ENCODE peak calls at places on chromosomes 7 and 10, in nine cellular contexts. X is A549; O is NK-92 treated with Interleukin-12 subunit alpha and Interleukin-12 subunit beta, amount 100 ng/mL, for 24 hours; A is activated CD4-positive, alpha-beta T cell treated with anti-CD3 and anti-CD28 coated beads for 24 hours; U is GM10248; B is EH; E is stimulated activated CD4-positive, alpha-beta T cell treated with anti-CD3 and anti-CD28 coated beads, Interleukin-4, amount 100 ng/mL, for 48 hours; I is testis; Y is lower lobe of right lung. K is an unnamed sample.

GRCh38 chr7:29637374-29637773 is 73.7 kb downstream of the PRR15 start:
- DNase-seq in X (no peak), O (no peak), A (no peak), U (no peak), B (no peak), E (no peak), I (no peak), Y (no peak), K (no peak)

GRCh38 chr7:38321515-38321944 is 48.1 kb upstream of the TARP start:
- DNase-seq in X (no peak), O (no peak), A (no peak), U (no peak), B (peak; percentile 90), E (no peak), I (no peak), Y (peak; percentile 75), K (no peak)

GRCh38 chr7:100159099-100159623 is 638 bp upstream of the TRAPPC14 start:
- DNase-seq in X (peak; percentile 41), O (no peak), A (no peak), U (no peak), B (no peak), E (no peak), I (no peak), Y (no peak), K (no peak)

GRCh38 chr10:31584098-31584631 is 265.1 kb downstream of the ZEB1 start:
- DNase-seq in X (no peak), O (no peak), A (no peak), U (no peak), B (no peak), E (no peak), I (no peak), Y (no peak), K (no peak)

GRCh38 chr7:32042900-32043299 is 27.3 kb downstream of the PDE1C start:
- DNase-seq in X (peak; percentile 66), O (no peak), A (no peak), U (no peak), B (no peak), E (no peak), I (no peak), Y (no peak), K (no peak)

GRCh38 chr10:17428616-17429097 is 25.7 kb downstream of the ST8SIA6 start:
- DNase-seq in X (no peak), O (peak; percentile 2), A (peak; percentile 25), U (no peak), B (no peak), E (peak; percentile 41), I (no peak), Y (no peak), K (no peak)

GRCh38 chr10:25675204-25675603 is 258.8 kb upstream of the MYO3A start:
- DNase-seq in X (no peak), O (no peak), A (no peak), U (no peak), B (no peak), E (no peak), I (no peak), Y (no peak), K (no peak)

GRCh38 chr7:25995893-25996529 is 156.0 kb upstream of the NFE2L3 start:
- DNase-seq in X (peak; percentile 12), O (no peak), A (no peak), U (no peak), B (no peak), E (no peak), I (no peak), Y (no peak), K (no peak)

GRCh38 chr10:31774291-31774900 is 154.2 kb downstream of the ARHGAP12 start:
- DNase-seq in X (no peak), O (no peak), A (no peak), U (no peak), B (peak; percentile 67), E (no peak), I (no peak), Y (no peak), K (no peak)

GRCh38 chr7:11458736-11459483 is 373.1 kb downstream of the THSD7A start:
- DNase-seq in X (peak; percentile 78), O (no peak), A (no peak), U (no peak), B (peak; percentile 11), E (no peak), I (no peak), Y (no peak), K (peak; percentile 42)

GRCh38 chr10:52742723-52743122 is 29.9 kb downstream of the MBL2 start:
- DNase-seq in X (no peak), O (no peak), A (no peak), U (no peak), B (no peak), E (no peak), I (no peak), Y (no peak), K (no peak)

GRCh38 chr10:81957976-81958375 is 83.0 kb downstream of the NRG3 start:
- DNase-seq in X (no peak), O (no peak), A (no peak), U (no peak), B (no peak), E (no peak), I (no peak), Y (no peak), K (no peak)

GRCh38 chr10:61957806-61958205 is 56.3 kb downstream of the ARID5B start:
- DNase-seq in X (no peak), O (no peak), A (no peak), U (no peak), B (no peak), E (no peak), I (no peak), Y (no peak), K (no peak)

GRCh38 chr7:50637725-50638643 is 72.8 kb upstream of the DDC start:
- DNase-seq in X (no peak), O (no peak), A (no peak), U (no peak), B (peak; percentile 82), E (no peak), I (no peak), Y (no peak), K (no peak)

GRCh38 chr10:113022265-113022664 is 72.2 kb downstream of the TCF7L2 start:
- DNase-seq in X (no peak), O (no peak), A (no peak), U (no peak), B (no peak), E (no peak), I (no peak), Y (no peak), K (no peak)

GRCh38 chr10:73910401-73910763 is 550 bp upstream of the PLAU start:
- DNase-seq in X (peak; percentile 48), O (no peak), A (no peak), U (peak; percentile 43), B (no peak), E (no peak), I (no peak), Y (no peak), K (no peak)

GRCh38 chr7:1081931-1082401 is 5.9 kb upstream of the GPER1 start:
- DNase-seq in X (no peak), O (no peak), A (no peak), U (no peak), B (peak; percentile 77), E (no peak), I (peak; percentile 40), Y (no peak), K (no peak)

GRCh38 chr7:114832906-114833595 is 88.8 kb upstream of the MDFIC start:
- DNase-seq in X (no peak), O (no peak), A (no peak), U (peak; percentile 31), B (no peak), E (no peak), I (no peak), Y (no peak), K (no peak)

GRCh38 chr10:71326464-71326881 is 7.4 kb downstream of the SLC29A3 start:
- DNase-seq in X (no peak), O (no peak), A (no peak), U (no peak), B (no peak), E (no peak), I (no peak), Y (no peak), K (no peak)

GRCh38 chr10:113681533-113682470 is 2.1 kb downstream of the CASP7 start:
- DNase-seq in X (no peak), O (no peak), A (no peak), U (peak; percentile 60), B (no peak), E (peak; percentile 37), I (no peak), Y (no peak), K (no peak)

GRCh38 chr10:30817541-30817940 is 188.0 kb upstream of the LYZL2 start:
- DNase-seq in X (no peak), O (no peak), A (no peak), U (no peak), B (no peak), E (no peak), I (no peak), Y (no peak), K (no peak)

GRCh38 chr10:51312817-51313216 is 238.5 kb downstream of the PRKG1 start:
- DNase-seq in X (no peak), O (no peak), A (no peak), U (no peak), B (no peak), E (no peak), I (no peak), Y (no peak), K (no peak)

GRCh38 chr7:99173787-99174186 is 29.9 kb upstream of the SMURF1 start:
- DNase-seq in X (no peak), O (peak; percentile 26), A (no peak), U (no peak), B (no peak), E (no peak), I (no peak), Y (peak; percentile 58), K (no peak)

GRCh38 chr10:30858499-30858898 is 173.2 kb downstream of the ZNF438 start:
- DNase-seq in X (no peak), O (no peak), A (no peak), U (no peak), B (peak; percentile 32), E (no peak), I (no peak), Y (no peak), K (no peak)

GRCh38 chr7:19017374-19017773 is 100.1 kb downstream of the TWIST1 start:
- DNase-seq in X (no peak), O (no peak), A (no peak), U (no peak), B (no peak), E (no peak), I (no peak), Y (no peak), K (no peak)

GRCh38 chr7:83836028-83836427 is 187.1 kb upstream of the SEMA3E start:
- DNase-seq in X (no peak), O (no peak), A (no peak), U (no peak), B (no peak), E (no peak), I (no peak), Y (no peak), K (no peak)

GRCh38 chr7:298375-298702 is 8.4 kb downstream of the FOXL3 start:
- DNase-seq in X (no peak), O (no peak), A (no peak), U (no peak), B (no peak), E (no peak), I (no peak), Y (no peak), K (no peak)

GRCh38 chr7:33411000-33411399 is 281.6 kb downstream of the BBS9 start:
- DNase-seq in X (no peak), O (no peak), A (no peak), U (no peak), B (no peak), E (no peak), I (no peak), Y (no peak), K (no peak)

GRCh38 chr10:97025613-97026242 is 160.0 kb downstream of the SLIT1 start:
- DNase-seq in X (peak; percentile 75), O (no peak), A (peak; percentile 41), U (peak; percentile 70), B (peak; percentile 61), E (peak; percentile 36), I (peak; percentile 86), Y (no peak), K (peak; percentile 85)

GRCh38 chr10:63666836-63667383 is 145.7 kb downstream of the REEP3 start:
- DNase-seq in X (no peak), O (no peak), A (no peak), U (peak; percentile 59), B (peak; percentile 94), E (no peak), I (no peak), Y (no peak), K (no peak)

GRCh38 chr7:16688249-16688648 is 42.3 kb downstream of the BZW2 start:
- DNase-seq in X (peak; percentile 52), O (no peak), A (no peak), U (no peak), B (peak; percentile 17), E (no peak), I (no peak), Y (no peak), K (no peak)